ENCODE peak calls at places on chromosomes 2 and 18, in six cellular contexts. One of them, this sample, is unnamed.

GRCh38 chr2:232528746-232529445 is 2.9 kb downstream of the CHRND start:
- DNase-seq in K562: no peak
- DNase-seq in GM12892: no peak
- DNase-seq in GM12878: no peak
- DNase-seq in HepG2: no peak
- DNase-seq in H1: no peak
- DNase-seq in this sample: no peak

GRCh38 chr2:139495851-139496250 is 715.7 kb upstream of the NXPH2 start:
- DNase-seq in HepG2: no peak
- DNase-seq in K562: no peak
- DNase-seq in GM12878: no peak
- DNase-seq in H1: no peak
- DNase-seq in GM12892: no peak
- DNase-seq in this sample: no peak

GRCh38 chr2:174778479-174778962 is 14.2 kb upstream of the CHRNA1 start:
- DNase-seq in H1: no peak
- DNase-seq in GM12892: no peak
- DNase-seq in K562: no peak
- DNase-seq in GM12878: peak
- DNase-seq in HepG2: peak
- DNase-seq in this sample: no peak

GRCh38 chr2:172100080-172101007 is 2.4 kb downstream of the DLX2 start:
- DNase-seq in GM12878: no peak
- DNase-seq in HepG2: no peak
- DNase-seq in GM12892: no peak
- DNase-seq in K562: no peak
- DNase-seq in H1: peak
- DNase-seq in this sample: no peak

GRCh38 chr2:170869036-170869435 is 52.3 kb downstream of the GAD1 start:
- DNase-seq in HepG2: no peak
- DNase-seq in K562: no peak
- DNase-seq in GM12892: no peak
- DNase-seq in H1: no peak
- DNase-seq in GM12878: no peak
- DNase-seq in this sample: no peak

GRCh38 chr2:112449854-112450253 is 16.4 kb upstream of the RGPD8 start:
- DNase-seq in GM12892: no peak
- DNase-seq in H1: no peak
- DNase-seq in HepG2: no peak
- DNase-seq in GM12878: no peak
- DNase-seq in K562: no peak
- DNase-seq in this sample: no peak

GRCh38 chr18:62329676-62330454 is 4.8 kb downstream of the TNFRSF11A start:
- DNase-seq in GM12892: no peak
- DNase-seq in K562: no peak
- DNase-seq in H1: peak
- DNase-seq in GM12878: no peak
- DNase-seq in HepG2: peak
- DNase-seq in this sample: no peak

GRCh38 chr2:173187911-173188788 is 112.5 kb downstream of the MAP3K20 start:
- DNase-seq in GM12892: no peak
- DNase-seq in K562: peak
- DNase-seq in H1: no peak
- DNase-seq in GM12878: no peak
- DNase-seq in HepG2: no peak
- DNase-seq in this sample: no peak

GRCh38 chr2:85710687-85711577 is 16.8 kb downstream of the GNLY start:
- DNase-seq in K562: no peak
- DNase-seq in H1: no peak
- DNase-seq in HepG2: no peak
- DNase-seq in GM12892: no peak
- DNase-seq in GM12878: no peak
- DNase-seq in this sample: no peak

GRCh38 chr2:6352906-6353515 is 512.7 kb downstream of the CMPK2 start:
- DNase-seq in H1: peak
- DNase-seq in HepG2: peak
- DNase-seq in GM12892: no peak
- DNase-seq in K562: peak
- DNase-seq in GM12878: no peak
- DNase-seq in this sample: no peak

GRCh38 chr2:66434679-66435548 is at the start of gene MEIS1:
- DNase-seq in HepG2: peak
- DNase-seq in K562: peak
- DNase-seq in GM12878: no peak
- DNase-seq in GM12892: no peak
- DNase-seq in H1: peak
- DNase-seq in this sample: no peak

GRCh38 chr18:33906046-33906445 is 318.7 kb downstream of the NOL4 start:
- DNase-seq in H1: no peak
- DNase-seq in HepG2: no peak
- DNase-seq in K562: no peak
- DNase-seq in GM12878: no peak
- DNase-seq in GM12892: no peak
- DNase-seq in this sample: no peak

GRCh38 chr18:54280206-54280550 is 10.9 kb downstream of the POLI start:
- DNase-seq in HepG2: no peak
- DNase-seq in K562: peak
- DNase-seq in GM12892: no peak
- DNase-seq in GM12878: no peak
- DNase-seq in H1: no peak
- DNase-seq in this sample: no peak

GRCh38 chr2:213152065-213152794 is 818 bp upstream of the IKZF2 start:
- DNase-seq in H1: no peak
- DNase-seq in HepG2: peak
- DNase-seq in GM12892: no peak
- DNase-seq in K562: peak
- DNase-seq in GM12878: no peak
- DNase-seq in this sample: no peak

GRCh38 chr2:165202230-165202629 is 1.6 kb downstream of the SCN3A start:
- DNase-seq in H1: no peak
- DNase-seq in GM12878: no peak
- DNase-seq in GM12892: no peak
- DNase-seq in K562: no peak
- DNase-seq in HepG2: no peak
- DNase-seq in this sample: no peak

GRCh38 chr2:84958135-84959044 is 12.6 kb upstream of the KCMF1 start:
- DNase-seq in HepG2: peak
- DNase-seq in GM12892: no peak
- DNase-seq in K562: no peak
- DNase-seq in GM12878: no peak
- DNase-seq in H1: peak
- DNase-seq in this sample: no peak

GRCh38 chr2:102094917-102095316 is 47.6 kb upstream of the IL1R1 start:
- DNase-seq in GM12878: no peak
- DNase-seq in GM12892: no peak
- DNase-seq in K562: peak
- DNase-seq in H1: no peak
- DNase-seq in HepG2: peak
- DNase-seq in this sample: no peak

GRCh38 chr2:29446852-29447251 is 331.6 kb downstream of the CLIP4 start:
- DNase-seq in GM12878: no peak
- DNase-seq in HepG2: no peak
- DNase-seq in H1: no peak
- DNase-seq in GM12892: no peak
- DNase-seq in K562: no peak
- DNase-seq in this sample: no peak

GRCh38 chr2:174176898-174177297 is 71.4 kb downstream of the OLA1 start:
- DNase-seq in H1: no peak
- DNase-seq in HepG2: no peak
- DNase-seq in GM12878: no peak
- DNase-seq in K562: no peak
- DNase-seq in GM12892: no peak
- DNase-seq in this sample: no peak

GRCh38 chr2:25835906-25836305 is 42.4 kb downstream of the ASXL2 start:
- DNase-seq in GM12892: no peak
- DNase-seq in GM12878: no peak
- DNase-seq in H1: no peak
- DNase-seq in K562: no peak
- DNase-seq in HepG2: no peak
- DNase-seq in this sample: no peak

GRCh38 chr2:86033751-86034680 is 71.7 kb downstream of the POLR1A start:
- DNase-seq in HepG2: no peak
- DNase-seq in GM12892: no peak
- DNase-seq in K562: no peak
- DNase-seq in H1: no peak
- DNase-seq in GM12878: no peak
- DNase-seq in this sample: no peak

GRCh38 chr2:62050456-62051045 is 145.1 kb downstream of the COMMD1 start:
- DNase-seq in HepG2: no peak
- DNase-seq in GM12878: no peak
- DNase-seq in H1: no peak
- DNase-seq in K562: no peak
- DNase-seq in GM12892: no peak
- DNase-seq in this sample: no peak

GRCh38 chr2:135797497-135798274 is 39.3 kb downstream of the LCT start:
- DNase-seq in GM12892: peak
- DNase-seq in H1: peak
- DNase-seq in GM12878: peak
- DNase-seq in K562: peak
- DNase-seq in HepG2: peak
- DNase-seq in this sample: peak

GRCh38 chr2:5825686-5826085 is 133.5 kb downstream of the SOX11 start:
- DNase-seq in H1: no peak
- DNase-seq in GM12892: no peak
- DNase-seq in K562: no peak
- DNase-seq in HepG2: no peak
- DNase-seq in GM12878: no peak
- DNase-seq in this sample: no peak

GRCh38 chr2:235843591-235844395 is 324.4 kb downstream of the GBX2 start:
- DNase-seq in K562: no peak
- DNase-seq in GM12892: no peak
- DNase-seq in HepG2: no peak
- DNase-seq in H1: no peak
- DNase-seq in GM12878: no peak
- DNase-seq in this sample: no peak

GRCh38 chr2:67650292-67651133 is 253.4 kb downstream of the ETAA1 start:
- DNase-seq in GM12892: no peak
- DNase-seq in H1: peak
- DNase-seq in K562: peak
- DNase-seq in HepG2: peak
- DNase-seq in GM12878: no peak
- DNase-seq in this sample: peak

GRCh38 chr18:59484796-59485328 is 125.8 kb upstream of the LMAN1 start:
- DNase-seq in GM12878: no peak
- DNase-seq in H1: no peak
- DNase-seq in K562: no peak
- DNase-seq in GM12892: no peak
- DNase-seq in HepG2: no peak
- DNase-seq in this sample: no peak

GRCh38 chr2:99860720-99861375 is 281.5 kb downstream of the AFF3 start:
- DNase-seq in GM12878: no peak
- DNase-seq in HepG2: no peak
- DNase-seq in K562: no peak
- DNase-seq in GM12892: no peak
- DNase-seq in H1: no peak
- DNase-seq in this sample: no peak

GRCh38 chr2:118386636-118387302 is 298.5 kb downstream of the INSIG2 start:
- DNase-seq in GM12892: no peak
- DNase-seq in GM12878: no peak
- DNase-seq in H1: no peak
- DNase-seq in K562: no peak
- DNase-seq in HepG2: no peak
- DNase-seq in this sample: no peak

DNA sequence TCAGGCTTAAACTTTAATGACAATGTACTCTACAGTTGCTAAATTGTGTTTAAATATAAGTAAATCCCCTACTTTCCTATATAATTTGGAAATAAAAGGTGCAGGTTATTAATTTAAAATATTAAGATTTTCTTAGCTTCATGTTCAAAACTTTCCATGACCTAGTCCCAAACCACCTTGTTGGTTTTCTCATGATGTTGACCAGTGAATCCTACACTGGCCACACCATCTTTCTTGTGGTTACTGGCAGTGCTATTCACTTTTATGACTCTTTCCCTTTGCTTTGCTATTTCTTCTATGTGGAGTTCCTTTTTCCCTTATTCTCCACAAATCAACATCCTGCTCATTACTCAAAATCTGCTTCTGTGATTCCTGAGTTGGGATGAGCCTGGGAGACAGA is 138.6 kb upstream of the NDUFV2 start:
- DNase-seq in H1: no peak
- DNase-seq in HepG2: no peak
- DNase-seq in GM12878: no peak
- DNase-seq in GM12892: no peak
- DNase-seq in K562: no peak
- DNase-seq in this sample: no peak
- TF ChIP-seq TAF1 in H1: no peak
- TF ChIP-seq TAF1 in HepG2: no peak
- TF ChIP-seq TAF1 in GM12878: no peak
- TF ChIP-seq TAF1 in GM12892: no peak
- TF ChIP-seq TAF1 in K562: no peak
- TF ChIP-seq TAF1 in this sample: no peak

DNA sequence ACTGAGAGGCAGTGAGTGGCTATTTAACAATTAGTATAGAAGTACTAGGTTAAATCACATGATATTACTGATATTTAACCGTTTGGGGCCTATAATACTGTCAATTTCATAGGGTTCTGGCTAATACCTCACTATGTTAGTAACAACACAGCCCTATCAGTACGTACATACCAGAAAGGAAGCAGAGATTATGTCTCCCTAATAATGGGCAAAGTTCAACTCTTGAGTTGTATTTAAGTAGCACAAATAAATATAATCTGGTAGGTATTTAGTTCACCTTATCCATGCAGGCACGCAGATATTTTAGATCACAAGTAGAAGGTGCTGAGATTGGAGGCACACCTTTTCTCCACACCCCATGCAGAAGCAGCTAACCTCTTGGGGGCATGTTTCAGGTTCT is 118.9 kb downstream of the IRS1 start:
- DNase-seq in H1: no peak
- DNase-seq in GM12892: no peak
- DNase-seq in K562: no peak
- DNase-seq in HepG2: peak
- DNase-seq in GM12878: no peak
- DNase-seq in this sample: no peak
- TF ChIP-seq POLR2AphosphoS5 in H1: no peak
- TF ChIP-seq POLR2AphosphoS5 in GM12892: no peak
- TF ChIP-seq POLR2AphosphoS5 in K562: no peak
- TF ChIP-seq POLR2AphosphoS5 in HepG2: no peak
- TF ChIP-seq POLR2AphosphoS5 in GM12878: no peak
- TF ChIP-seq POLR2AphosphoS5 in this sample: no peak

GRCh38 chr2:96241901-96242611 is 23.7 kb downstream of the TMEM127 start:
- DNase-seq in GM12892: peak
- DNase-seq in GM12878: peak
- DNase-seq in HepG2: no peak
- DNase-seq in H1: no peak
- DNase-seq in K562: no peak
- DNase-seq in this sample: no peak
- TF ChIP-seq POLR2A in GM12892: no peak
- TF ChIP-seq POLR2A in GM12878: peak
- TF ChIP-seq POLR2A in HepG2: no peak
- TF ChIP-seq POLR2A in H1: no peak
- TF ChIP-seq POLR2A in K562: no peak
- TF ChIP-seq POLR2A in this sample: no peak

DNA sequence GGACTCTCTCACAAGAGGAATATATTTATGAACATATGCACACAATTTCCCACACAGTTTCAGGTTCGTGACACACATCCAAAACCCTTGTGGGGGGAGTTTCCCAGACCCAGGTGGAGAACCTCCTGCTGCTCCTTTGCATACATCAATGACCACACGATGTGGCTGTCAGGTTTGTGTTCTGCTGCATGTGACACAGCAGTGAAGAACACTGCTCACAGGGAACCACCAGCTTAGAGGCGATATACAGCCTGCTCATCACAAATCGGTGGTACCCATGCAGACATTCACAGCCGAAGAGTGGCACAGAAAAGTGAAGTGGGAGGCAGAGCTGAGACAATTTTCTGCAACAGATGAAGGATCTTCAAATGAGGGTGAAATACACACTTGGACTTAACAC is 175.6 kb upstream of the ZFP36L2 start:
- DNase-seq in K562: no peak
- DNase-seq in H1: no peak
- DNase-seq in GM12892: peak
- DNase-seq in GM12878: peak
- DNase-seq in HepG2: no peak
- DNase-seq in this sample: no peak
- TF ChIP-seq TAF1 in K562: no peak
- TF ChIP-seq TAF1 in H1: no peak
- TF ChIP-seq TAF1 in GM12892: no peak
- TF ChIP-seq TAF1 in GM12878: peak
- TF ChIP-seq TAF1 in HepG2: no peak
- TF ChIP-seq TAF1 in this sample: no peak